ENCODE peak calls at places on chromosomes 1 and 21, in ten cellular contexts. X, L, R, C, Y, A, N, J, S and G are unnamed samples.

GRCh38 chr1:65539272-65540131 is 119.0 kb downstream of the LEPR start:
- DNase-seq in Y (no peak), L (no peak), J (no peak), A (no peak), S (no peak), R (no peak), N (no peak), X (no peak), C (no peak), G (no peak)

GRCh38 chr1:75203415-75204277 is 69.5 kb downstream of the LHX8 start:
- DNase-seq in A (no peak), X (no peak), C (peak; percentile 26), J (no peak), L (peak; percentile 46), S (peak; percentile 26), Y (no peak), R (peak; percentile 64), N (no peak), G (no peak)

GRCh38 chr1:115341948-115342347 is 3.9 kb upstream of the NGF start:
- DNase-seq in N (no peak), J (no peak), R (no peak), S (no peak), L (no peak), Y (no peak), C (no peak), X (no peak), A (no peak), G (no peak)

GRCh38 chr21:16047857-16048256 is 318.1 kb downstream of the USP25 start:
- DNase-seq in X (no peak), N (no peak), J (no peak), S (no peak), L (peak; percentile 28), A (no peak), C (no peak), R (no peak), Y (no peak), G (no peak)

GRCh38 chr21:46095814-46096595 is 1.9 kb upstream of the COL6A2 start:
- DNase-seq in Y (no peak), R (no peak), C (no peak), L (no peak), J (peak; percentile 50), N (no peak), A (no peak), X (no peak), S (no peak), G (no peak)

GRCh38 chr1:24149854-24150227 is 6.9 kb upstream of the IL22RA1 start:
- DNase-seq in J (no peak), C (peak; percentile 36), R (no peak), A (no peak), N (no peak), X (no peak), L (peak; percentile 72), Y (no peak), S (no peak), G (peak; percentile 65)

GRCh38 chr1:20358761-20359263 is 68.1 kb downstream of the VWA5B1 start:
- DNase-seq in N (peak; percentile 62), X (no peak), L (peak; percentile 56), J (peak; percentile 75), S (peak; percentile 81), C (peak; percentile 85), A (no peak), Y (peak; percentile 73), R (no peak), G (no peak)

GRCh38 chr1:113871597-113872113 is at the start of gene PTPN22:
- DNase-seq in C (peak; percentile 48), X (no peak), L (peak; percentile 88), Y (peak; percentile 27), R (peak; percentile 58), A (no peak), S (no peak), N (peak; percentile 16), J (peak; percentile 68), G (peak; percentile 86)